ENCODE peak calls at places on chromosomes 16 and 17, in seven cellular contexts. V is stimulated activated CD8-positive, alpha-beta memory T cell treated with anti-CD3 and anti-CD28 coated beads, Interleukin-4, amount 100 ng/mL, for 24 hours; H is MCF 10A; C is EL; I is choroid plexus epithelial cell; X is T-helper 17 cell; U is left ventricle myocardium inferior. T is an unnamed sample.

GRCh38 chr17:65987988-65988387 is 203.9 kb downstream of the CEP112 start:
- DNase-seq in V (no peak), H (peak), C (peak), I (peak), X (no peak), U (no peak), T (peak)

GRCh38 chr16:78098087-78098486 is 1.4 kb upstream of the WWOX start:
- DNase-seq in V (no peak), H (no peak), C (no peak), I (no peak), X (no peak), U (no peak), T (no peak)

GRCh38 chr17:48995332-48995870 is 1.8 kb upstream of the IGF2BP1 start:
- DNase-seq in V (no peak), H (no peak), C (no peak), I (no peak), X (no peak), U (no peak), T (peak)

GRCh38 chr16:69143116-69143515 is 10.7 kb downstream of the UTP4 start:
- DNase-seq in V (no peak), H (no peak), C (no peak), I (peak), X (no peak), U (no peak), T (no peak)

GRCh38 chr17:36652716-36653115 is 51.3 kb downstream of the MRM1 start:
- DNase-seq in V (no peak), H (peak), C (no peak), I (peak), X (no peak), U (no peak), T (no peak)

GRCh38 chr17:65270932-65271700 is 133.9 kb downstream of the RGS9 start:
- DNase-seq in V (no peak), H (no peak), C (no peak), I (no peak), X (no peak), U (no peak), T (no peak)

GRCh38 chr16:19744670-19745069 is 26.6 kb downstream of the IQCK start:
- DNase-seq in V (no peak), H (no peak), C (no peak), I (no peak), X (no peak), U (no peak), T (no peak)

GRCh38 chr16:50584033-50584722 is 36.0 kb downstream of the NKD1 start:
- DNase-seq in V (no peak), H (no peak), C (no peak), I (no peak), X (no peak), U (no peak), T (no peak)

GRCh38 chr16:54432481-54433229 is 146.1 kb upstream of the IRX3 start:
- DNase-seq in V (no peak), H (no peak), C (no peak), I (no peak), X (no peak), U (no peak), T (no peak)

GRCh38 chr16:23826528-23827244 is 9.1 kb upstream of the PRKCB start:
- DNase-seq in V (no peak), H (no peak), C (no peak), I (no peak), X (no peak), U (no peak), T (no peak)

GRCh38 chr17:63842173-63842539 is 329 bp downstream of the SMARCD2 start:
- DNase-seq in V (no peak), H (no peak), C (no peak), I (no peak), X (no peak), U (peak), T (no peak)

GRCh38 chr17:77882481-77883212 is 75.9 kb upstream of the TNRC6C start:
- DNase-seq in V (peak), H (peak), C (peak), I (peak), X (peak), U (peak), T (peak)

T was measured in SW480.